ENCODE peak calls at places on chromosome 3, in four cellular contexts. Y is fibroblast of lung, I is mammary epithelial cell, Z is H9. M is an unnamed sample.

GRCh38 chr3:125443923-125444322 is 68.8 kb upstream of the ZNF148 start:
- DNase-seq in Y (peak; percentile 96), I (peak; percentile 63), Z (no peak), M (no peak)

GRCh38 chr3:16512435-16513140 is 911 bp downstream of the RFTN1 start:
- DNase-seq in Y (no peak), I (no peak), Z (peak; percentile 40), M (no peak)

GRCh38 chr3:141336672-141337522 is 31.4 kb upstream of the ZBTB38 start:
- DNase-seq in Y (peak; percentile 68), I (peak; percentile 92), Z (no peak), M (peak; percentile 52)

GRCh38 chr3:51024765-51025681 is 350.3 kb downstream of the DOCK3 start:
- DNase-seq in Y (no peak), I (no peak), Z (peak; percentile 27), M (no peak)

GRCh38 chr3:19945405-19946290 is 1.2 kb upstream of the RAB5A start:
- DNase-seq in Y (peak; percentile 10), I (peak; percentile 52), Z (no peak), M (no peak)

GRCh38 chr3:139537325-139537724 is 2.2 kb downstream of the RBP1 start:
- DNase-seq in Y (no peak), I (peak; percentile 85), Z (no peak), M (peak; percentile 59)

GRCh38 chr3:147864754-147865354 is 455.7 kb downstream of the ZIC1 start:
- DNase-seq in Y (no peak), I (no peak), Z (no peak), M (no peak)

GRCh38 chr3:133494469-133494868 is 79.0 kb upstream of the CDV3 start:
- DNase-seq in Y (peak; percentile 28), I (no peak), Z (peak; percentile 80), M (no peak)

GRCh38 chr3:40317061-40317676 is 7.7 kb downstream of the EIF1B start:
- DNase-seq in Y (peak; percentile 81), I (peak; percentile 29), Z (no peak), M (peak; percentile 17)

GRCh38 chr3:41002104-41002503 is 197.2 kb upstream of the CTNNB1 start:
- DNase-seq in Y (no peak), I (no peak), Z (no peak), M (no peak)

GRCh38 chr3:84066920-84067319 is 891.9 kb upstream of the CADM2 start:
- DNase-seq in Y (no peak), I (no peak), Z (peak; percentile 72), M (no peak)

GRCh38 chr3:108664266-108664665 is 74.7 kb downstream of the DZIP3 start:
- DNase-seq in Y (no peak), I (no peak), Z (no peak), M (no peak)

DNA sequence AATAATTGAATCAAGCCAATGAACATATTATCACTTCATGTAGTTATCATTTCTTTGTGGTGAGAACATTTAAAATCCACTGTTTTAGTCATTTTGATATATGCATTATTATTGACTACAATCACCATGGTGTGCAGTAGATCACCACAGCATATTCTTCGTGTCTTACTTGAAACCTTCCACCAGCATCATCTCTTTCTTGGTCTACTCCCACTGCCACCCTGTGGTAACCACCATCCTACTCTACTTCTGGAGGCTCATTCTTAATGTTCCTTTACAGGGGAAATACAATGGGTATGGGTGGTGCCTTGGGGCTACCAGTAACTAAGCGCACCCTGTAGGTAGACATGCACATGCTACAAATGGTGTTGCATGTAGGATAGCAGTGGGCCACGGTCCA is 25.4 kb downstream of the PXK start:
- DNase-seq in Y (no peak), I (no peak), Z (no peak), M (no peak)
- H3K79me2 ChIP-seq in Y (peaks cover 3% of the 10 kb centered on the region), I (no peaks in the 10 kb centered on the region), Z (no peaks in the 10 kb centered on the region), M (no peaks in the 10 kb centered on the region)

DNA sequence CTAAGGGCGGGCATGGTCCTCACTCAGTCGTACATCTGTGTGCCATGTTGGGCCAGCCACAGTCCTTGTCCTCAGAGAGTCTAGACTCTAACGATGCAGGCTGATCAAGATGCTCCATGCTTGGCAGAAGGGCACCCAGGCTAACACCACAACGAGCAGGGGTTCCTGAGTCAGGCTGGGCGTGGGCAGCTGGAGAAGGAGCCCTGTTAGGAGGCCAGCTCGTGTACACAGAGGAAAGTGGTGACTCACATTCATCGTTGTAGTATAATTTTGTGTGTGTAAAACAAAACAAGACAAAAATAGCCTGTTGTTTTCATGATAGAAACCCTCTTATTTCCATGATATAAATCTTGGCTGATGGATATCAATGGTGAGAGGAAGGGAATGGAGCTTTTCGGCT is 80.9 kb downstream of the CCK start:
- DNase-seq in Y (no peak), I (peak; percentile 85), Z (no peak), M (no peak)
- H3K79me2 ChIP-seq in Y (peaks cover 5% of the 10 kb centered on the region), I (peaks cover 68% of the 10 kb centered on the region), Z (peaks cover 1% of the 10 kb centered on the region), M (peaks cover 26% of the 10 kb centered on the region)

GRCh38 chr3:53331871-53332270 is 15.5 kb downstream of the DCP1A start:
- DNase-seq in Y (no peak), I (peak; percentile 35), Z (no peak), M (no peak)

GRCh38 chr3:53334742-53335141 is 12.6 kb downstream of the DCP1A start:
- DNase-seq in Y (no peak), I (no peak), Z (no peak), M (no peak)

GRCh38 chr3:53324011-53324544 is 23.3 kb downstream of the DCP1A start:
- DNase-seq in Y (no peak), I (no peak), Z (no peak), M (no peak)

GRCh38 chr3:53328750-53329149 is 18.6 kb downstream of the DCP1A start:
- DNase-seq in Y (peak; percentile 25), I (no peak), Z (no peak), M (no peak)

DNA sequence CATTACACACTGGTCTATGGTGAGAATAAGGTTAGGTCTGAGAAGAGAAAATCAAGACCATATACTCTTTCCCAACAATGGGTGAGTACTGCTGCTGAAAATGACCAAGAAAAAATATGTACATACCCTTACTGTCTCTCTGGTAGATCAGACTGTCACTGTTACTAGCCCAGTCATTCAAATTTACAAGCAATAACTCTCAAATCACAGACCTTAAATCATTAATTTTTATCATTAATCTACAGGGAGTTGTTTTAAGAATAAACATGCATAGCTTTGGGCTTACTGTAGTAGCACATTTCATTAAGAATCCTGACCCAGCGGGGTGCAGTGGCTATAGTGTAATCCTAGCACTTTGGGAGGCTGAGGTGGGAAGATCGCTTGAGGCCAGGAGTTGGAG is 17.4 kb downstream of the DCP1A start:
- DNase-seq in Y (no peak), I (no peak), Z (no peak), M (no peak)
- H3K79me2 ChIP-seq in Y (peaks cover 17% of the 10 kb centered on the region), I (peaks cover 58% of the 10 kb centered on the region), Z (peaks cover 2% of the 10 kb centered on the region), M (peaks cover 3% of the 10 kb centered on the region)

GRCh38 chr3:5141760-5142159 is 19.7 kb downstream of the ARL8B start:
- DNase-seq in Y (no peak), I (no peak), Z (no peak), M (no peak)
- H3K79me2 ChIP-seq in Y (peaks cover 85% of the 10 kb centered on the region), I (peaks cover 100% of the 10 kb centered on the region), Z (peaks cover 29% of the 10 kb centered on the region), M (peaks cover 92% of the 10 kb centered on the region)

GRCh38 chr3:11580645-11581044 is 63.1 kb downstream of the VGLL4 start:
- DNase-seq in Y (peak; percentile 84), I (no peak), Z (no peak), M (no peak)

GRCh38 chr3:11574981-11575669 is 68.6 kb downstream of the VGLL4 start:
- DNase-seq in Y (no peak), I (no peak), Z (no peak), M (no peak)

GRCh38 chr3:11575964-11576363 is 67.8 kb downstream of the VGLL4 start:
- DNase-seq in Y (no peak), I (no peak), Z (no peak), M (no peak)

GRCh38 chr3:11578169-11578568 is 65.5 kb downstream of the VGLL4 start:
- DNase-seq in Y (no peak), I (no peak), Z (no peak), M (no peak)

DNA sequence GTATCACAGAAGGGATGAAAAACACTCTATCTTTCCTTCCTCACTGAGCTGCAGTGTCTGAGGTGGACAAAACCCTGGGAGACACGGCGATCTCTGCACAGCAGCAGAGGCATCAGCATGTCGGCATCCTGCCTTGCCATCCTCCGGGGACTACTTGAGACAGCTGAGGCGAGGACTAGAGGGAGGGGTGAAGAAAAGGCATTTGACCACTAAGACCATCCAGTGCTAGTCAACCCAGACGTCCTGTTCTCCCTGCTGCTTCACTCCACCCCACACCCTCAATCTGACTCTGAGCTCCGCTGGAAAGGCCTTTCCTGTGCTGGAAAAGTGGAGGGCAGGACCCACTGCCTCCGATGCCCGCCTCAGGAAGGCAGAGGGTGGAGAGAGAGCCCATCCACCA is 67.3 kb downstream of the VGLL4 start:
- DNase-seq in Y (no peak), I (no peak), Z (no peak), M (no peak)
- H3K79me2 ChIP-seq in Y (peaks cover 53% of the 10 kb centered on the region), I (peaks cover 89% of the 10 kb centered on the region), Z (peaks cover 18% of the 10 kb centered on the region), M (peaks cover 47% of the 10 kb centered on the region)

GRCh38 chr3:47996440-47996839 is 19.8 kb downstream of the MAP4 start:
- DNase-seq in Y (no peak), I (no peak), Z (no peak), M (no peak)
- H3K79me2 ChIP-seq in Y (peaks cover 71% of the 10 kb centered on the region), I (peaks cover 85% of the 10 kb centered on the region), Z (no peaks in the 10 kb centered on the region), M (peaks cover 5% of the 10 kb centered on the region)

GRCh38 chr3:27483117-27484001 is 825 bp downstream of the SLC4A7 start:
- DNase-seq in Y (peak; percentile 84), I (peak; percentile 72), Z (peak; percentile 43), M (peak; percentile 60)
- H3K79me2 ChIP-seq in Y (peaks cover 58% of the 10 kb centered on the region), I (peaks cover 59% of the 10 kb centered on the region), Z (peaks cover 42% of the 10 kb centered on the region), M (peaks cover 53% of the 10 kb centered on the region)

DNA sequence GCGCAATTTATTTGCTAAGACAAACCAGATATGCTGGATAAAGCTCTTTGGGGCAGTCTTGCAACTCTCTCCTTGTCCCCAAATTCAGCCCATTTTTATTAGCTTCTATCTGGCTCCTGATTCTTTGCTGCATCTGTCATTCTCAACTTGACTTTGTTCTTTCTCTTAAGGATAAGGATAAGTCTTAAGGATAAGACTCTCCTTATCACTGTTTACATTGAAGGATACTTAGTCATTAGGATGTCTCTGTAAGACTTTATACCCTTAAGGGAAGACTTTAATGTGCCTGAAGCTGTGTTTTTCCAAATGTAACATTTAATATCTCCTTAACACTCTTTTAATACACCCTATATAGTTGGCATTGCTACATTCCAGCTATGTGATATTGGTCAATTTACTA is 49.3 kb downstream of the ALCAM start:
- DNase-seq in Y (no peak), I (no peak), Z (no peak), M (no peak)
- H3K79me2 ChIP-seq in Y (peaks cover 25% of the 10 kb centered on the region), I (peaks cover 63% of the 10 kb centered on the region), Z (peaks cover 2% of the 10 kb centered on the region), M (peaks cover 4% of the 10 kb centered on the region)